ENCODE peak calls at places on chromosomes 7 and 10, in four cellular contexts. D is IMR-90, I is GM12878, V is K562. U is an unnamed sample.

GRCh38 chr7:128105228-128106022 is 74.2 kb upstream of the LRRC4 start:
- DNase-seq in D (no peak), I (no peak), V (no peak), U (no peak)

GRCh38 chr10:110413049-110413783 is 84.5 kb upstream of the DUSP5 start:
- DNase-seq in D (no peak), I (no peak), V (no peak), U (no peak)

GRCh38 chr7:127652333-127653248 is 597 bp downstream of the SND1 start:
- DNase-seq in D (peak; percentile 62), I (no peak), V (no peak), U (peak; percentile 39)

GRCh38 chr7:122768827-122769226 is 66.1 kb upstream of the RNF148 start:
- DNase-seq in D (no peak), I (no peak), V (no peak), U (no peak)

GRCh38 chr10:8402469-8403074 is 348.1 kb downstream of the GATA3 start:
- DNase-seq in D (no peak), I (no peak), V (no peak), U (no peak)

GRCh38 chr10:15742831-15743230 is 23.1 kb upstream of the ITGA8 start:
- DNase-seq in D (no peak), I (no peak), V (no peak), U (no peak)

GRCh38 chr7:157955383-157955999 is 618.7 kb downstream of the DNAJB6 start:
- DNase-seq in D (no peak), I (no peak), V (no peak), U (no peak)

GRCh38 chr10:45373003-45373782 is 823 bp upstream of the ALOX5 start:
- DNase-seq in D (no peak), I (no peak), V (peak; percentile 53), U (no peak)

GRCh38 chr7:128197586-128197985 is 43.5 kb upstream of the LEP start:
- DNase-seq in D (peak; percentile 8), I (no peak), V (no peak), U (no peak)

GRCh38 chr10:49426490-49427360 is 30.8 kb upstream of the DRGX start:
- DNase-seq in D (no peak), I (no peak), V (no peak), U (no peak)

GRCh38 chr10:7084255-7085005 is 326.4 kb downstream of the SFMBT2 start:
- DNase-seq in D (peak; percentile 33), I (no peak), V (no peak), U (no peak)

GRCh38 chr10:59865101-59865500 is 41.3 kb downstream of the CCDC6 start:
- DNase-seq in D (peak; percentile 18), I (no peak), V (peak; percentile 55), U (no peak)

GRCh38 chr7:42053834-42054233 is 183.2 kb downstream of the GLI3 start:
- DNase-seq in D (peak; percentile 15), I (no peak), V (no peak), U (no peak)

DNA sequence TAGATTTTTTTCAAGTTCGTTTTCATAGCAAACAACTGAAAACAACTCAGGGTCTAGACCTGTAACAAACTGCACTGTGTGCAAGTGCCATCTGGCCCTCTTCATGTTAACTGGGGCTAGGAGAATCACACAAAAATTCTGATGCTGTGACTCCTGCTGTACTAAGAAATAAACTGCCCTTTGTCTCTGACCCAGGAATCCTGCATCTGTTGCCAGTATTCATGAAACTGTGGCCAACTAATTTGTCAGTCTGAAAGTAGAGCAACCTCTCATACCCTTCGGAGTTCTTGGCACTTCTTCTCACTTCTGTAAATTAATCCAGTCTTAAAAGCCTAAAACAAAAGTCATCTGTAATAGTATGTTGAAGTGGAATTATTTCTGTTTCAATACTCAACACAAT is 218.4 kb upstream of the PCDH15 start:
- DNase-seq in D (no peak), I (no peak), V (no peak), U (no peak)
- TF ChIP-seq FOS in D (no peak), I (no peak), V (no peak), U (no peak)

GRCh38 chr10:34111179-34111578 is 703.9 kb downstream of the PARD3 start:
- DNase-seq in D (no peak), I (no peak), V (no peak), U (no peak)

GRCh38 chr10:34113504-34114225 is 701.4 kb downstream of the PARD3 start:
- DNase-seq in D (no peak), I (no peak), V (no peak), U (peak; percentile 53)

GRCh38 chr10:34109952-34110702 is 705.0 kb downstream of the PARD3 start:
- DNase-seq in D (peak; percentile 95), I (no peak), V (no peak), U (no peak)

GRCh38 chr10:34114914-34115313 is 700.2 kb downstream of the PARD3 start:
- DNase-seq in D (no peak), I (no peak), V (no peak), U (no peak)

GRCh38 chr10:34112431-34112830 is 702.7 kb downstream of the PARD3 start:
- DNase-seq in D (peak; percentile 22), I (no peak), V (no peak), U (no peak)
- TF ChIP-seq FOS in D (no peak), I (no peak), V (no peak), U (no peak)

DNA sequence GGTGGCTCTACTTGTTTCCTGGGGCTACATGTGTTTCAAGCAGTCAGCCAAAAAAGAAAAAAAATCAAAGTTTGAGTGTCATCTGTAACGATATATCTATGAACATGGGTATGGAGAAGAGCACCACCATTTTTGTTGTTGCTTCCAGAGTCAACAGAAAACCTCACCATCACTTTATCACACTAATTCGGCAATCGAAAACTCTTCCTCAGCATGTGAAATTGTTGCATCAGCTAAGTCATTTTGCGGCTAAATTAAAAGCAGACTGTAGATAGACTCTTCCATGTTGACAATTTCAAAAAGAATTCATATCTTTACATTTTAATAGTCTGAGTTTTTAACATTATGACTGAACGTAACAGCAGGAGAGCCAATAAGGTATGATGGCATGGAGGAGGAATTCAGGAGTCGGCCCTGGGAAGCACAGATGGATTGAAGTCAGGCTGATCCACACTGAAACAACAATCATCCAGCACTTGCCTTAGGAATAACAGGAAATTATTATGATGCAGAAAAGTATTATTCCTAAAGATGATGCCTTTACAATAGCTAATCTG is 455.7 kb upstream of the KLF6 start:
- DNase-seq in D (peak; percentile 96), I (no peak), V (no peak), U (peak; percentile 93)
- TF ChIP-seq FOS in D (no peak), I (no peak), V (no peak), U (peak; percentile 52)

GRCh38 chr10:89478085-89478738 is 57.2 kb downstream of the SLC16A12 start:
- DNase-seq in D (no peak), I (no peak), V (no peak), U (no peak)
- TF ChIP-seq FOS in D (no peak), I (no peak), V (no peak), U (no peak)

DNA sequence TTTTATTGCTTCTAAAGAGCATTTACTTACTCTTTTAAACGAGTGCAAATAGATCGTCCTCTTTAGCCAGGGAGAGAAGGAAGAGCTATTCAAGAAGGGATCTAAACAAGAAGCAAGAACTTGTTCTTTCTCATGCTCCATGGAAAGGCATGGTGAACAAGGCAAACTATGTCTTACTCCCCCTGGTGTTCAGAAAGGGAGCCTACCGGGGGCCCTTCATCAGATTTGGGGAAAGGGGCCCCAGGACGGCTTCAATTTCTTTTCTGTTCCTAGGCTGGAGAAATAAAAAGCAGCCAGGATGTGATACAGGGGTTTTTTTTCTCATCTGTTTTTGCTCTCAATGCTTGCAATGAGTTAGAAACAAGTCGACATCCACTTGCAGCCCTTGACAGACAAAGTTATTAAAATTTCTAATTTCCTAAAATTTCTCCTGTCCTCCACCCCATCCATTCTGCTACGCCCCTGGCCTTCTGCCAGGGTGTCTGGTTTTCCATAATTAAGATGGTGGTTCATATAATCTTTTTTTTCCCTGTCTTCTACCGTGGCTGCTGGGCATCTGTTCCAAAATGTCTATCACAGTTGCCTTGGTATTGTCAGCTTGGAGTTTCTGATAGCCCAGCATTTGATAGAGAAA is 214.4 kb downstream of the CREB5 start:
- DNase-seq in D (peak; percentile 36), I (no peak), V (peak; percentile 56), U (peak; percentile 44)
- TF ChIP-seq FOS in D (no peak), I (no peak), V (no peak), U (no peak)

DNA sequence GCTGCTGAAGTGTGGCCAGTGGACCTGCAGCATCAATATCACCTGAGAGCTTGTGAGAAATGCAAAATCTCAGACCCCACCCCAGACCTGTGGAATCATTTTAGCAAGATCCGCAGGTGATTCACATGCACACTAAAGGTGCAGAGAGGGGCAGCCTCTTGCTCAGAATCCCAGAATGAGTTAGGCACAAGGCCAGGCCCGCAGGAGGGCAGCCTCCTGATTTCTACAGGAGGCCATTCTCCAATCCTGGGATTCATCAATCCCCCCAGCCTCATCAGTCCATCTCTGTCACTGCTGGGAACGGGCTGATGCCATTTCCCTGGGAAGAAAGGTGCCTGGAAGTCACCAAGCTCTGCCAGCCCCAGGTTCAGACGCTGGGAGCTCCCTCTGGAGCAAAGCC is 63.0 kb upstream of the GPR26 start:
- DNase-seq in D (no peak), I (no peak), V (no peak), U (no peak)
- TF ChIP-seq FOS in D (no peak), I (no peak), V (no peak), U (no peak)

GRCh38 chr7:111763221-111763791 is 201.0 kb upstream of the IMMP2L start:
- DNase-seq in D (peak; percentile 71), I (no peak), V (no peak), U (peak; percentile 46)

GRCh38 chr7:111760043-111760442 is 197.8 kb upstream of the IMMP2L start:
- DNase-seq in D (no peak), I (no peak), V (no peak), U (no peak)

GRCh38 chr7:111758332-111758731 is 196.0 kb upstream of the IMMP2L start:
- DNase-seq in D (no peak), I (no peak), V (no peak), U (no peak)

GRCh38 chr7:111765936-111766643 is 203.8 kb upstream of the IMMP2L start:
- DNase-seq in D (peak; percentile 28), I (no peak), V (no peak), U (peak; percentile 40)

DNA sequence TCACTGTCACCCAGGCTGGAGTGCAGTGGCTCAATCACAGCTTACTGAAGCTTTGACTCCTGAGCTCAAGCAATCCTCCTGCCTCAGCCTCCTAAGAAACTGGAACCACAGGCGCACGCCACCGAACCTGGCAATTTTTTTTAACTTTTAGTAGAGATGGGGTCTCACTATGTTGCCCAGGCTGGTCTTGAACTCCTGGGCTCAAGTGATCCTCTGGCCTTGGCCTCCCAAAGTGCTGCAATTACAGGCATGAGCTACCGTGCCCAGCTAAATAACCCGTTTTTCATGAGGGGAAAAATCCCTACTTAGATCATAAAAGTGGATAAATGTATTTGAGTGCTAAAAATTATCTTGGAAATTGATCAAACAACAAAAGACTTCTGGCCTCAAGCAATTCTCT is 200.5 kb upstream of the IMMP2L start:
- DNase-seq in D (no peak), I (no peak), V (no peak), U (no peak)
- TF ChIP-seq FOS in D (no peak), I (no peak), V (no peak), U (no peak)

DNA sequence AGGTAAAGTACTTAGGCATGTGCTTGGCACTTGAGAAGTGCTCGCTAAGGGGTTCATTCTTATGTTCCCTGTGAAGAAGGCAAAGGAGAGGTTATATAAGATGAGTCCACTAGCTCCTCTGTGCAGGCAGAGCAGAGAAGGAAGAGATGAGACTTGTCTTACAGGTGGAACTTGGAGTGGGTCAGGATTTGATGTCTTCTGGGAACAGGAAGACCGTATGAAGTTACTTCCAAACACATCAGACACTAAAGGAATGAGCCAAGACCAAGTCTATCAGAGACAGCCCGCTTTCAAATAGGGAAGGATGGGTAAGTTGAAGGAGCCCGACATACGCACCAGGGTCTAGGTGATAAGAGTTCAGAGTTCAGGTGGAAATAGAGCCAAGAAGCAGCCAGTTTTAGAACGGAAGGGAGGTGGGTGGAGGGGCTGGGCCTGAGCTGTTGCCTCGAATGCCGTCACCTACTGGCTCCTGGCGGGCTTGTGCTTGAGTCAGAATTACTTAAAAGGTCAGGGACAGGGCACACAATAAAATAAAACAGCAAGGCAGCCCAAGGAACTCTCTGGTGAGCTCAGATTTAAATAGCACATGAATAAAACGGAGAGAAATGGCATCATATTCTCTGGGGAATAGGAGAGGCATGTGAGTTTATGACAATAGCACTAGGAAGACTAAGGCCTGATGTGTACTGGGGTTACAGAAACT is 56.1 kb upstream of the GRB10 start:
- DNase-seq in D (peak; percentile 79), I (no peak), V (no peak), U (peak; percentile 31)
- TF ChIP-seq FOS in D (peak; percentile 17), I (no peak), V (no peak), U (no peak)